ENCODE peak calls at places on chromosomes 4 and X, in seven cellular contexts. One of them, this sample, is unnamed.

GRCh38 chr4:25888781-25889180 is 25.2 kb upstream of the SMIM20 start:
- DNase-seq in CD4-positive, alpha-beta T cell: no peak
- DNase-seq in left ventricle myocardium inferior: no peak
- DNase-seq in HFFc6: peak; percentile 6
- DNase-seq in lower lobe of right lung: no peak
- DNase-seq in right atrium auricular region: no peak
- DNase-seq in GM10248: no peak
- DNase-seq in this sample: no peak

GRCh38 chr4:143358923-143359694 is 22.4 kb downstream of the GAB1 start:
- DNase-seq in left ventricle myocardium inferior: no peak
- DNase-seq in lower lobe of right lung: peak; percentile 70
- DNase-seq in HFFc6: peak; percentile 48
- DNase-seq in CD4-positive, alpha-beta T cell: no peak
- DNase-seq in GM10248: peak; percentile 35
- DNase-seq in right atrium auricular region: no peak
- DNase-seq in this sample: no peak

GRCh38 chrX:119266364-119266995 is 30.4 kb downstream of the PGRMC1 start:
- DNase-seq in CD4-positive, alpha-beta T cell: no peak
- DNase-seq in left ventricle myocardium inferior: no peak
- DNase-seq in HFFc6: peak; percentile 14
- DNase-seq in GM10248: peak; percentile 19
- DNase-seq in lower lobe of right lung: no peak
- DNase-seq in right atrium auricular region: peak; percentile 61
- DNase-seq in this sample: no peak

GRCh38 chr4:76830612-76831474 is 67.1 kb downstream of the SOWAHB start:
- DNase-seq in lower lobe of right lung: no peak
- DNase-seq in HFFc6: peak; percentile 70
- DNase-seq in left ventricle myocardium inferior: no peak
- DNase-seq in GM10248: no peak
- DNase-seq in right atrium auricular region: peak; percentile 69
- DNase-seq in CD4-positive, alpha-beta T cell: no peak
- DNase-seq in this sample: no peak

GRCh38 chr4:129233691-129234090 is 137.7 kb downstream of the C4orf33 start:
- DNase-seq in CD4-positive, alpha-beta T cell: no peak
- DNase-seq in HFFc6: no peak
- DNase-seq in lower lobe of right lung: no peak
- DNase-seq in left ventricle myocardium inferior: no peak
- DNase-seq in GM10248: no peak
- DNase-seq in right atrium auricular region: no peak
- DNase-seq in this sample: no peak

GRCh38 chrX:23008431-23009099 is 8.8 kb downstream of the DDX53 start:
- DNase-seq in left ventricle myocardium inferior: no peak
- DNase-seq in HFFc6: peak; percentile 40
- DNase-seq in lower lobe of right lung: no peak
- DNase-seq in GM10248: peak; percentile 6
- DNase-seq in CD4-positive, alpha-beta T cell: no peak
- DNase-seq in right atrium auricular region: no peak
- DNase-seq in this sample: no peak

GRCh38 chr4:128776794-128777216 is 32.7 kb upstream of the JADE1 start:
- DNase-seq in lower lobe of right lung: peak; percentile 87
- DNase-seq in CD4-positive, alpha-beta T cell: no peak
- DNase-seq in GM10248: no peak
- DNase-seq in HFFc6: peak; percentile 91
- DNase-seq in left ventricle myocardium inferior: peak; percentile 66
- DNase-seq in right atrium auricular region: peak; percentile 67
- DNase-seq in this sample: peak; percentile 40

GRCh38 chrX:107678957-107679740 is 50.8 kb downstream of the PRPS1 start:
- DNase-seq in GM10248: no peak
- DNase-seq in left ventricle myocardium inferior: peak; percentile 83
- DNase-seq in lower lobe of right lung: peak; percentile 82
- DNase-seq in right atrium auricular region: peak; percentile 93
- DNase-seq in HFFc6: peak; percentile 11
- DNase-seq in CD4-positive, alpha-beta T cell: peak; percentile 56
- DNase-seq in this sample: no peak

GRCh38 chrX:67604979-67605703 is 61.3 kb downstream of the AR start:
- DNase-seq in HFFc6: peak; percentile 93
- DNase-seq in left ventricle myocardium inferior: no peak
- DNase-seq in lower lobe of right lung: no peak
- DNase-seq in GM10248: no peak
- DNase-seq in CD4-positive, alpha-beta T cell: no peak
- DNase-seq in right atrium auricular region: no peak
- DNase-seq in this sample: no peak

GRCh38 chrX:16869393-16870094 is 618 bp downstream of the RBBP7 start:
- DNase-seq in CD4-positive, alpha-beta T cell: peak; percentile 22
- DNase-seq in right atrium auricular region: no peak
- DNase-seq in left ventricle myocardium inferior: peak; percentile 13
- DNase-seq in lower lobe of right lung: peak; percentile 43
- DNase-seq in GM10248: peak; percentile 57
- DNase-seq in HFFc6: no peak
- DNase-seq in this sample: no peak

GRCh38 chr4:183589710-183590109 is 69.3 kb downstream of the RWDD4 start:
- DNase-seq in left ventricle myocardium inferior: no peak
- DNase-seq in GM10248: no peak
- DNase-seq in CD4-positive, alpha-beta T cell: no peak
- DNase-seq in right atrium auricular region: no peak
- DNase-seq in HFFc6: no peak
- DNase-seq in lower lobe of right lung: no peak
- DNase-seq in this sample: no peak

GRCh38 chrX:2967584-2967983 is 38.4 kb upstream of the ARSD start:
- DNase-seq in CD4-positive, alpha-beta T cell: no peak
- DNase-seq in right atrium auricular region: no peak
- DNase-seq in lower lobe of right lung: no peak
- DNase-seq in GM10248: no peak
- DNase-seq in left ventricle myocardium inferior: no peak
- DNase-seq in HFFc6: no peak
- DNase-seq in this sample: no peak

GRCh38 chr4:2731907-2732314 is 24.2 kb downstream of the TNIP2 start:
- DNase-seq in GM10248: no peak
- DNase-seq in HFFc6: no peak
- DNase-seq in lower lobe of right lung: no peak
- DNase-seq in left ventricle myocardium inferior: no peak
- DNase-seq in right atrium auricular region: no peak
- DNase-seq in CD4-positive, alpha-beta T cell: no peak
- DNase-seq in this sample: no peak

GRCh38 chr4:1194028-1194900 is 21.9 kb upstream of the SPON2 start:
- DNase-seq in HFFc6: no peak
- DNase-seq in CD4-positive, alpha-beta T cell: no peak
- DNase-seq in right atrium auricular region: peak; percentile 77
- DNase-seq in lower lobe of right lung: no peak
- DNase-seq in left ventricle myocardium inferior: peak; percentile 85
- DNase-seq in GM10248: no peak
- DNase-seq in this sample: no peak

GRCh38 chr4:180205276-180205675 is 2037.9 kb upstream of the TENM3 start:
- DNase-seq in left ventricle myocardium inferior: no peak
- DNase-seq in lower lobe of right lung: no peak
- DNase-seq in HFFc6: no peak
- DNase-seq in CD4-positive, alpha-beta T cell: no peak
- DNase-seq in right atrium auricular region: no peak
- DNase-seq in GM10248: no peak
- DNase-seq in this sample: no peak

GRCh38 chr4:8688041-8688907 is 95.7 kb downstream of the CPZ start:
- DNase-seq in CD4-positive, alpha-beta T cell: no peak
- DNase-seq in HFFc6: no peak
- DNase-seq in left ventricle myocardium inferior: no peak
- DNase-seq in GM10248: no peak
- DNase-seq in lower lobe of right lung: peak; percentile 24
- DNase-seq in right atrium auricular region: no peak
- DNase-seq in this sample: no peak

GRCh38 chr4:7348946-7349900 is 85.5 kb downstream of the PSAPL1 start:
- DNase-seq in right atrium auricular region: no peak
- DNase-seq in CD4-positive, alpha-beta T cell: no peak
- DNase-seq in HFFc6: no peak
- DNase-seq in lower lobe of right lung: peak; percentile 81
- DNase-seq in GM10248: no peak
- DNase-seq in left ventricle myocardium inferior: no peak
- DNase-seq in this sample: no peak

GRCh38 chr4:148261861-148262260 is 180.4 kb downstream of the NR3C2 start:
- DNase-seq in left ventricle myocardium inferior: no peak
- DNase-seq in right atrium auricular region: no peak
- DNase-seq in GM10248: no peak
- DNase-seq in HFFc6: no peak
- DNase-seq in CD4-positive, alpha-beta T cell: no peak
- DNase-seq in lower lobe of right lung: no peak
- DNase-seq in this sample: no peak

GRCh38 chrX:13287816-13288215 is 32.0 kb downstream of the ATXN3L start:
- DNase-seq in lower lobe of right lung: no peak
- DNase-seq in right atrium auricular region: no peak
- DNase-seq in left ventricle myocardium inferior: no peak
- DNase-seq in GM10248: no peak
- DNase-seq in HFFc6: peak; percentile 25
- DNase-seq in CD4-positive, alpha-beta T cell: no peak
- DNase-seq in this sample: no peak

GRCh38 chr4:4613641-4614286 is 71.9 kb upstream of the STX18 start:
- DNase-seq in HFFc6: no peak
- DNase-seq in GM10248: no peak
- DNase-seq in lower lobe of right lung: no peak
- DNase-seq in right atrium auricular region: no peak
- DNase-seq in left ventricle myocardium inferior: no peak
- DNase-seq in CD4-positive, alpha-beta T cell: no peak
- DNase-seq in this sample: no peak

GRCh38 chrX:106917830-106918500 is 2.2 kb upstream of the CLDN2 start:
- DNase-seq in lower lobe of right lung: no peak
- DNase-seq in HFFc6: peak; percentile 34
- DNase-seq in left ventricle myocardium inferior: no peak
- DNase-seq in CD4-positive, alpha-beta T cell: no peak
- DNase-seq in GM10248: no peak
- DNase-seq in right atrium auricular region: no peak
- DNase-seq in this sample: no peak

DNA sequence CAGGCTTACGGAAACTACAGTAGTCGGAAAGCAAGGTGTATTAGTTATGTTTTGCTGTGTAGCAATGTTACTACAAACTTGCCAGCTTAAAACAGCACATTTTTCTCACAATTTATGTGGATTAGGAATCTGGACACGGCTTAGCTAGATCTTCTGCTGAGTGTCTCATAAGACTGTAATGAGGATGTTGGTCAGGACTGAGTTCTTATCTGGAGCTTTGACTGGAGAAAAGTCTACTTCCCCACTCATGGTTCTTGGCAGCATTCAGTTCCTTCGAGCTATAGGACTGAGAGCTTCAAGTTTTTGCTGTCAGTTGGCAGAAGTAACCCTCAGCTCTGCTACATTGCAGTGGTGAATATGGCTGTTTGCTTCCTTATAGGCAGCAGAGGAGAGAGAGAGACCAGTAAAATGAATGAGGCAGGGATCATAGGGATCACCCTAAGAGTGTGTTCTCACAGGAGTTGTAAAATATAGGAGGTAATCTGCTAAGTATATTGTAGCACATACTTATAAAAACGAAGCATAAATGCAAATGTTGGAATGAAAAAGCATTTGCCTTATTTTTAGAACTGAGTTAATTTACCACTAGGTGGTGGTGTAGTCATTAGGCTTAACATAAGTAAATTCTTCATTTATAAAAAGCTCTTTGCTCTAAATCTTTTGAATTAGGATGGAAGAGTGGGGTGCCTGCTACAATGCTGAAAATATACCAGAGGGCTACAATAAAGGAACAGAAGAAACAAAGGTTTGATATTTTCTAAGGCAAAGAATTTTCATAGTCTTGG is 38.6 kb downstream of the ALG13 start:
- DNase-seq in CD4-positive, alpha-beta T cell: no peak
- DNase-seq in GM10248: no peak
- DNase-seq in left ventricle myocardium inferior: no peak
- DNase-seq in HFFc6: peak; percentile 18
- DNase-seq in lower lobe of right lung: no peak
- DNase-seq in right atrium auricular region: no peak
- DNase-seq in this sample: no peak
- TF ChIP-seq CTCF in CD4-positive, alpha-beta T cell: peak; percentile 13
- TF ChIP-seq CTCF in GM10248: no peak
- TF ChIP-seq CTCF in left ventricle myocardium inferior: no peak
- TF ChIP-seq CTCF in HFFc6: peak; percentile 63
- TF ChIP-seq CTCF in lower lobe of right lung: peak; percentile 8
- TF ChIP-seq CTCF in right atrium auricular region: peak; percentile 49
- TF ChIP-seq CTCF in this sample: no peak

GRCh38 chr4:80027611-80028010 is 45.4 kb downstream of the ANTXR2 start:
- DNase-seq in CD4-positive, alpha-beta T cell: no peak
- DNase-seq in lower lobe of right lung: no peak
- DNase-seq in HFFc6: no peak
- DNase-seq in left ventricle myocardium inferior: no peak
- DNase-seq in right atrium auricular region: no peak
- DNase-seq in GM10248: no peak
- DNase-seq in this sample: no peak

GRCh38 chr4:80024335-80024734 is 48.7 kb downstream of the ANTXR2 start:
- DNase-seq in lower lobe of right lung: no peak
- DNase-seq in HFFc6: no peak
- DNase-seq in right atrium auricular region: no peak
- DNase-seq in CD4-positive, alpha-beta T cell: no peak
- DNase-seq in GM10248: no peak
- DNase-seq in left ventricle myocardium inferior: no peak
- DNase-seq in this sample: no peak

GRCh38 chr4:80029364-80029763 is 43.7 kb downstream of the ANTXR2 start:
- DNase-seq in CD4-positive, alpha-beta T cell: no peak
- DNase-seq in right atrium auricular region: no peak
- DNase-seq in lower lobe of right lung: no peak
- DNase-seq in HFFc6: no peak
- DNase-seq in left ventricle myocardium inferior: no peak
- DNase-seq in GM10248: no peak
- DNase-seq in this sample: no peak

GRCh38 chr4:80026080-80026479 is 46.9 kb downstream of the ANTXR2 start:
- DNase-seq in HFFc6: peak; percentile 17
- DNase-seq in GM10248: no peak
- DNase-seq in CD4-positive, alpha-beta T cell: no peak
- DNase-seq in left ventricle myocardium inferior: no peak
- DNase-seq in lower lobe of right lung: no peak
- DNase-seq in right atrium auricular region: no peak
- DNase-seq in this sample: no peak
- TF ChIP-seq CTCF in HFFc6: peak; percentile 40
- TF ChIP-seq CTCF in GM10248: no peak
- TF ChIP-seq CTCF in CD4-positive, alpha-beta T cell: no peak
- TF ChIP-seq CTCF in left ventricle myocardium inferior: no peak
- TF ChIP-seq CTCF in lower lobe of right lung: no peak
- TF ChIP-seq CTCF in right atrium auricular region: no peak
- TF ChIP-seq CTCF in this sample: no peak

GRCh38 chrX:131626681-131627296 is 82.9 kb downstream of the OR13H1 start:
- DNase-seq in lower lobe of right lung: no peak
- DNase-seq in right atrium auricular region: no peak
- DNase-seq in left ventricle myocardium inferior: no peak
- DNase-seq in GM10248: no peak
- DNase-seq in CD4-positive, alpha-beta T cell: no peak
- DNase-seq in HFFc6: no peak
- DNase-seq in this sample: no peak
- TF ChIP-seq CTCF in lower lobe of right lung: no peak
- TF ChIP-seq CTCF in right atrium auricular region: no peak
- TF ChIP-seq CTCF in left ventricle myocardium inferior: no peak
- TF ChIP-seq CTCF in GM10248: no peak
- TF ChIP-seq CTCF in CD4-positive, alpha-beta T cell: no peak
- TF ChIP-seq CTCF in HFFc6: no peak
- TF ChIP-seq CTCF in this sample: no peak

DNA sequence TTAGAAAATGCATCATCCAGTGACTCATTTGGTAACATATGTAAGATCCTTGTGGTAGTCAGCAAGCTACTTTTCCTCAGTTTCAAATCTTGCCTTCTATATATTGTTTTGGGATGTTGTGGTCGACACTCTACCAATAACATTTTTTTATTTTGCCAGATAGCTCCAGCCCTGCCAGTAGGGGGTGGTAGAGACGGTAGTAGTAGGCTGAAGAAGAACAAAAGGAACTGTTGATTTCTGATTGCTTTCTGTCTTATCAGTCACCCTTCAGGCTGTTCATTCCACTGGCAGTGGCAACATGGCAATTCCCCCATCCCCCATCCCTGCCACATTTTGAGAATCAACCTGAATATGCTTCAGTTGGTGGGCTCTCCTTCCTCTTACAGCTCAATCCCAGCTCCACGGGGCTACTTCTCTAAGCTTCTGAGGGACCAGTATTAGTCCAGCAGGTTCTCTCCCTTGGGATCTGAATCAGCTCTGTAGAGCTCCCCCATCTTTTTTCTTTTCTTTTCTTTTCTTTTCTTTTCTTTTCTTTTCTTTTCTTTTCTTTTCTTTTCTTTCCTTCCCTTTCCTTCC is 171.5 kb upstream of the VEGFC start:
- DNase-seq in GM10248: no peak
- DNase-seq in left ventricle myocardium inferior: no peak
- DNase-seq in CD4-positive, alpha-beta T cell: no peak
- DNase-seq in HFFc6: no peak
- DNase-seq in right atrium auricular region: no peak
- DNase-seq in lower lobe of right lung: no peak
- DNase-seq in this sample: no peak
- TF ChIP-seq CTCF in GM10248: peak; percentile 14
- TF ChIP-seq CTCF in left ventricle myocardium inferior: no peak
- TF ChIP-seq CTCF in CD4-positive, alpha-beta T cell: no peak
- TF ChIP-seq CTCF in HFFc6: peak; percentile 61
- TF ChIP-seq CTCF in right atrium auricular region: peak; percentile 11
- TF ChIP-seq CTCF in lower lobe of right lung: peak; percentile 29
- TF ChIP-seq CTCF in this sample: no peak